ENCODE peak calls at places on chromosome 18, in six cellular contexts. U is HCT116, N is Peyer's patch, D is body of pancreas, V is uterus, W is H54. A is an unnamed sample.

GRCh38 chr18:55552498-55553189 is 35.3 kb downstream of the TCF4 start:
- DNase-seq in N (no peak), V (no peak), D (no peak), W (no peak), U (no peak), A (no peak)

GRCh38 chr18:39951321-39951720 is 2003.7 kb upstream of the PIK3C3 start:
- DNase-seq in D (no peak), V (no peak), U (no peak), N (no peak), W (no peak), A (no peak)

GRCh38 chr18:55384551-55385275 is 203.3 kb downstream of the TCF4 start:
- DNase-seq in D (no peak), U (no peak), N (peak; percentile 43), V (peak; percentile 26), W (peak; percentile 5), A (no peak)

GRCh38 chr18:31562726-31563125 is 29.0 kb upstream of the TTR start:
- DNase-seq in U (no peak), W (no peak), V (no peak), N (no peak), D (no peak), A (no peak)

GRCh38 chr18:23283933-23284430 is 148.7 kb downstream of the CABLES1 start:
- DNase-seq in W (peak; percentile 25), V (no peak), D (no peak), U (peak; percentile 65), N (no peak), A (no peak)

GRCh38 chr18:12296457-12296856 is 11.6 kb upstream of the TUBB6 start:
- DNase-seq in V (peak; percentile 15), U (no peak), D (no peak), N (no peak), W (no peak), A (no peak)

GRCh38 chr18:44128365-44128764 is 552.3 kb upstream of the SETBP1 start:
- DNase-seq in W (no peak), U (no peak), N (no peak), D (no peak), V (no peak), A (no peak)

GRCh38 chr18:12079504-12080237 is 14.0 kb upstream of the ANKRD62 start:
- DNase-seq in N (no peak), W (no peak), V (peak; percentile 11), D (no peak), U (no peak), A (peak; percentile 58)

GRCh38 chr18:73060666-73061270 is 193.0 kb upstream of the NETO1 start:
- DNase-seq in W (no peak), U (no peak), D (no peak), V (no peak), N (no peak), A (no peak)

GRCh38 chr18:24022141-24022540 is 7.6 kb downstream of the TTC39C start:
- DNase-seq in D (no peak), W (no peak), N (no peak), U (no peak), V (no peak), A (no peak)

DNA sequence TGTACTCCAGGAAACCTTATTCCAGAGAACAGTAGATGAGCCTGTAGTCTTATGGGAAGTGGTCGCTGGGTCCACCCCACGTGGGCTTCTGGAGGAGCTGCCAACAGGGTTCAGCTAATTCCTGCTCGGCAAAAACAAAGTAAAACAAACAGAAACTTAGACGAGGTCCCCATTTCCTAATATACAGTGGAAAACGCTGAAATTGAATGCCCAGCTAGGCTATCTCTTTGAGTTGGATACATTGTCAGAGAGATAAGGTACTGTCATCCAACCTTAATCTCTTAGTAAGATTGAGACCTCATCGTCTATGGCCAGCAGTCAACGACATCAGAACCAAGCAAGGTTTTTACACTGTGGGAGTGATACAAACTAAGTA is 2.1 kb downstream of the EMILIN2 start:
- DNase-seq in N (no peak), W (no peak), D (no peak), U (no peak), V (no peak), A (no peak)
- TF ChIP-seq POLR2A in N (no peak), W (no peak), D (no peak), U (no peak), V (no peak), A (no peak)

GRCh38 chr18:21747764-21748693 is 7.4 kb downstream of the MIB1 start:
- DNase-seq in U (no peak), V (no peak), D (no peak), N (no peak), W (no peak), A (no peak)
- TF ChIP-seq POLR2A in U (no peak), V (no peak), D (no peak), N (no peak), W (no peak), A (no peak)

GRCh38 chr18:50287441-50288347 is at the start of gene CXXC1:
- DNase-seq in N (peak; percentile 99), V (peak; percentile 99), U (peak; percentile 99), D (peak; percentile 98), W (peak; percentile 63), A (peak; percentile 91)
- TF ChIP-seq POLR2A in N (peak; percentile 36), V (peak; percentile 37), U (no peak), D (peak; percentile 67), W (peak; percentile 57), A (peak; percentile 41)

DNA sequence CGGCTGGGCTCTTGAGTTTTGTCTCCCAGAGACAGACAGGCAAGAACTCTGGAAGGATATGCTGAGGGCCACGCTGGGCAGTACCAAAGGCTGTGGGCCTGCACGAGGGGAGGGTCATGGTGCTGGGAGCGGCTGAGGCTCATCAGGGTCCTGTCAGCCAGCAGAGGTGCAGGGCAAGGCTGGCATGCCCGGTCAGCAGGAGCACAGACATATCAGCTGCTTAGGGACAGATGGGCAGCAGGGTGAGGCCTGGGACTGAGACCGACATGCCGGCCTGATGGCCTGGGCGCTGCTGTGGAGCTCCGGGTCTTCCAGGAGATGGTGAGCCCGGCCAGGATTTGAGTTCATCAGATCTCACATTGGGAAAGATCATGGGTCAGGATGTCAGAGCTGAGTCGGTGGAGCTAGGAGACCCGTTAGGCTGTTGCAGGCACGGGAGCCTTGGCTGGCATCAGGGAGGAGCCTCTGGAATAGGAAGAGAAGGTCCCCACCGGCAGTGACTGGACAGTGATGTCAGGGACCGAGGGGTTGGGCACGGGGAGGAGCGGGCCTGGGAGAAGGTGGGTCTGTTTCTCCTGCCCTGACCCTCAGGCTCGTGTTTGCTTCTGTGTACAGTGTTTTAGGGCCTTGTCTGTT is 18.8 kb downstream of the CNDP2 start:
- DNase-seq in V (no peak), D (no peak), N (no peak), W (no peak), U (no peak), A (no peak)
- TF ChIP-seq POLR2A in V (no peak), D (no peak), N (no peak), W (no peak), U (no peak), A (no peak)

DNA sequence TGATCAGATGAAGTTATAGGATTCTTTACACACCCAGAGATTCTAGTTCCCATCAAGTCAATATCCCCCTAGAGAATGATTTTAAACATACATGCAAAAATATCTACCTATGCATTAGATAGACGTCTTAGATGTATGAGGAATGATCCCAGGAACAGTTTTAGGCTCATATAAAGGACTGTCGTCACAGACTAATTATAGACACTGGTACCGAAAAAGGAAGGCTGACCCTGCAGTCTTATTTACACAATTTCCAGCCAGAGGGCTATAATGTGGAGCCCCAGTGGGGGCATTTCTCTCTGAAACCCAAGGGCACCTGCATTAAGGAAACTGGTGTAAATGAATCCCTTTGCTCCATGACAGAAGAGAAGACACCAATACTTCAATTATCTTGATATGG is 170.4 kb downstream of the ZNF521 start:
- DNase-seq in W (no peak), N (no peak), V (no peak), D (no peak), U (no peak), A (no peak)
- TF ChIP-seq POLR2A in W (no peak), N (no peak), V (no peak), D (no peak), U (no peak), A (no peak)

DNA sequence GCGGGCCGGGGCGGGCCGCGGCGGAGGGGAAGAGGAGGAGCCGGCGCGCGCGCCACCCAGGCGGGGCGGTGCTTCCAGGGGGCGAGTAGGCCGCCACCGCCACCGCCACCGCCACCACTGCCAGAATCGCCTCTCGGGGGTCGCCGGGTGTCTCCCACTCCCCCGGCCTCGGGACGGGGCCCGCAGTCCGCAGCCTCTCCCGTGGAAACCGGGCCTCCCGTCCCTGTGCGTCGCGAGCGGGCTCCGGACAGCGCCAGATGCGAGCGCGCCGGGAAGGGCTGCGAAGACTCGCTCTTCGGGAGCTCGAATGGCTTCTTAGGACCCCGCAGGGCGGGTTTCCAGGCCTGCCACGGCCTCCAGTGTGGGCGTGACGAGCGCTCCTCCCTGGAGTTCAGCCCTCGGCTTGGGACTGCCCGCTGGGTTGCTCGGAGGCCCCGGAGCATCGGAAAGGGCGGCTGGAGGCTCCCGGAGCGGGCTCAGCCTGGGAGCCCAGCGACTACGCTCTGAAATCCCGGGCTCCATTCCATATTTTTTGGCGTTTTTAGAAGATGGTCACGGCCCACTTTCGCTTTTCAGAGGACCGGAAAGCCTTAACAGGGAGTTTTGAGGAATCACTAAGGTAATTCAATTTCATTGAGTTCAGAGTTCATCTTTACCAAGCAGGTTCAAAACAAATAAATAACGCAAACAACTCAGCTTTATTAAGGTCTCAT is 391 bp upstream of the KDSR start:
- DNase-seq in U (peak; percentile 94), D (peak; percentile 94), N (peak; percentile 79), W (peak; percentile 79), V (peak; percentile 97), A (peak; percentile 85)
- TF ChIP-seq POLR2A in U (peak; percentile 89), D (peak; percentile 95), N (peak; percentile 91), W (peak; percentile 81), V (peak; percentile 89), A (peak; percentile 76)

A was measured in tibial nerve.